ENCODE peak calls at places on chromosome 10, in four cellular contexts. L, D, N and S are unnamed samples.

GRCh38 chr10:74208081-74208480 is 57.1 kb downstream of the ADK start:
- DNase-seq in L (no peak), D (no peak), N (no peak), S (no peak)

GRCh38 chr10:114849674-114850073 is 28.1 kb downstream of the FHIP2A start:
- DNase-seq in L (no peak), D (no peak), N (no peak), S (no peak)

GRCh38 chr10:60473557-60473956 is 83.9 kb upstream of the ANK3 start:
- DNase-seq in L (no peak), D (peak), N (no peak), S (no peak)

GRCh38 chr10:29578457-29578856 is 56.3 kb downstream of the SVIL start:
- DNase-seq in L (no peak), D (no peak), N (no peak), S (no peak)

GRCh38 chr10:10794056-10794455 is 223.6 kb upstream of the CELF2 start:
- DNase-seq in L (no peak), D (no peak), N (no peak), S (no peak)

GRCh38 chr10:104072786-104073185 is 12.9 kb downstream of the COL17A1 start:
- DNase-seq in L (no peak), D (no peak), N (no peak), S (no peak)

GRCh38 chr10:62760401-62760800 is 44.1 kb upstream of the ADO start:
- DNase-seq in L (peak), D (no peak), N (no peak), S (no peak)

GRCh38 chr10:33286186-33286934 is 48.1 kb downstream of the NRP1 start:
- DNase-seq in L (no peak), D (no peak), N (no peak), S (peak)

GRCh38 chr10:73991846-73992245 is 6.1 kb upstream of the VCL start:
- DNase-seq in L (peak), D (no peak), N (peak), S (no peak)

GRCh38 chr10:58266826-58267712 is 625 bp downstream of the IPMK start:
- DNase-seq in L (peak), D (peak), N (no peak), S (peak)
- TF ChIP-seq POLR2A in L (no peak), D (no peak), N (no peak), S (peak)

GRCh38 chr10:72274730-72275350 is 1.1 kb downstream of the DDIT4 start:
- DNase-seq in L (peak), D (peak), N (peak), S (peak)

GRCh38 chr10:72274213-72274729 is 547 bp downstream of the DDIT4 start:
- DNase-seq in L (peak), D (no peak), N (no peak), S (no peak)

GRCh38 chr10:72270607-72271281 is 3.0 kb upstream of the DDIT4 start:
- DNase-seq in L (no peak), D (no peak), N (no peak), S (no peak)

GRCh38 chr10:72273410-72274212 is at the start of gene DDIT4:
- DNase-seq in L (peak), D (peak), N (peak), S (peak)

DNA sequence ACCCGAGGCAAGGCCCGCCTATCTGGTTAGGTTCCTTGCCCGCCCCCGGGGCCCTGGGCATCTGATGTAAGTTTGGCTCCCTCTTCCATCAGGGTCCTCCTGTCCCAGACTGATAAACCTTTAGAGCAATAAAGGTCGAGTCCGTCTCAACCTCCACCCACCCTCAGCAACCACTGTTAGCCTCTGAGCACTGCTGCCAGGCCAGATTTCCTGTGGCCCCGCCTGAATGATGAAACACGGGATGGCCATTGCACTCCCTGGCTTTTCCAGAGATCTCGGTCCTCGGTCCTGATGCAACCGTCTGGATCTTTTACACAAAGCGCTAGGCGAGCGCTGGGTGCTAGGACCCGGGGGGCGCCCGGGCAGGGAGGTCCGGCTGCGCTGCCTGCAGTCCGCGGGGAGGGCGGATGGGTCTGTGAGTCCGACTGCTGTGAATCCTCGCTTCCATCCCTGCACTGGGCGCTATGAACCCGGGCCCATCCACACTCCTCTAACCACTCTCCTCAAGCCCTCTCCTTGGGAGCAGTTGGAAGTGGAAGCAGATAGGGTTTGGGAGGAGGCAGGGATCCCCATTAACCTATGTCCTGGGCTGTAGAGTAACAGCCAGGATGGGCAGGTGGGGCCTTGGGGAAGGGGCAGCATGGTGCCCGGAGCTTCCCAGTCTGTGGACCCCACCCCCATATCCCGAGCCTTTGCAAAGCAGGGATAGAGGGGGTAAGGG is 875 bp upstream of the DDIT4 start:
- DNase-seq in L (peak), D (peak), N (peak), S (peak)
- TF ChIP-seq POLR2A in L (peak), D (peak), N (peak), S (no peak)

GRCh38 chr10:44962870-44963738 is 3.5 kb downstream of the RASSF4 start:
- DNase-seq in L (peak), D (no peak), N (no peak), S (peak)

GRCh38 chr10:44961931-44962750 is 2.5 kb downstream of the RASSF4 start:
- DNase-seq in L (no peak), D (no peak), N (no peak), S (no peak)

GRCh38 chr10:44965651-44966097 is 6.1 kb downstream of the RASSF4 start:
- DNase-seq in L (no peak), D (no peak), N (no peak), S (peak)

GRCh38 chr10:44965104-44965503 is 5.5 kb downstream of the RASSF4 start:
- DNase-seq in L (no peak), D (no peak), N (no peak), S (no peak)

DNA sequence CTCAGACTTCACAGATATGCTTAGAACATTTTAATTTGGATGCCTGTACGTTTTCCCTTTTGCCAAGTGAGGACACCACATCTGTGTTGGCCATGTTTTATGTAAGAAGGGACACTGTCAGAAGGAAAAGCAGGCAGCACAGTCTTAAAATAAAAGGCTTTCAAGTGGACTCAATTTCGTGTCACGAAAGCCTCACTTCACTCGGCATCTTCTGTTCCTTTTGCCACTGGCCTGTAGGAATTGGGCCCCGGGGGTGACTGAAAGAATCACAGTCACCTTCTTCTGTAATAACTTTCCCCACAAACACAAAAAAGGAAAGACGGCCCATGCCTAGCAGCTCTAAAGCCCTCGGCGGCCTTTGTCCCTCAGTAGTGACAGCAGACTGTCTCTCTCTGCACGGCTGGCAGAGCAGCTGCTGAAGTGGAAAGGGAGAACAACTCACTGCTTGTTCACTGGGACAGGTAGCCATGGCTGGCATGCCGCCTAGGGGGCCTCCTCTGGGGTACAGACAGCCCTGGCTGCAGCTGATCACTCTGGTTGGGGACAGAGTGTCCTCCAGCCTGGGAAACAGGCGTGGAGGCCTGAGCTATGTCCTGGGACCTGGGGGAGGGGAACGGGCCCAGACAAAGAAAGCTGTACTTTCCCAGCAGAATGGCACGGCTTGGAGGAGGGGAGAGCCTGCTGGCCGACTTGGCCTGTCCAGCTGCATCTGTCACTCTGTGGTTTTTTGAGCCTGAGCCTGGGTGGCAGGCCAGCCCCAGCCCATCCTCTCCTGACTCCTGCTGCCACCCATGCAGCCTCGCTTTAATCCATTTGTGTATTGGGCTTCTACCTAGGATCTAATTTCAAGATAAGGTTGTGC is 4.4 kb downstream of the RASSF4 start:
- DNase-seq in L (peak), D (no peak), N (no peak), S (peak)
- TF ChIP-seq POLR2A in L (no peak), D (no peak), N (peak), S (peak)

DNA sequence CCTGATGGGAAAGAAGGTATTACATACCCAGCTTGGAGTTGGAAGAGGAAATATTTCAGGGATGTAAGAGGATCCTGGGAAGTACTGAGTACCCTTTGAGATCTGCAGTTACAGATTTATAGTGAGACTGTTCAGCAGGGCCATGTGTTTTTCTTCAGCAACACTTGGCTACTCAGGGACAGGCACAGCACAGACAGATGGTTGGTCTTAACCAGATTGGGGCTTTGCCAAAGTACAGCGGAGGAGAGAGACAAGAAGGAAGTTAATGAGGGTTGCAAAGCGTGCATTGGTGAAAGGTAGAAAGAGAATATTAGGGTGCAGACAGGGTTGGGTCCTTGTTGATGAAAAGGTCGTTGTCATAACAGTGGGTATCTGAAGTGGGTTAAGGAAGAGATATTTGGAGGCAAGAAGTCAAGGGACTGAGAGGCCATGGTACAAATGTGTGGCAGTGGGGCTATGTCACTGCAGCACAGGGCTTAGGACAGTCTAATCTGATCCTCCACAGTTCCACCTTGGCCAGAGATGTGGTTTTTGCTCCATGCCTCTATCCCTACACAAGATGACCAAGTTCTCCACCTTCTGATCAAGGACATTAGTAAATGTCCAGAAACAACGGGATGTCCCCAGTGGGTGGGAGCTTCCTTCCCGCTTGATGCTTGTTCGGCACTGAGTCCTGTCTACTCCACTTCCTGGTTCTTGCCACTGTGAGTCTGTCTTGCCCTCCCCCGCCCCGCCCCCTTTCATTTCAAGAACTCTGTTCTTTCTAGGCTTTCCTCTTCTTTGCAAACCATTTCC is 18.9 kb upstream of the DNAJC1 start:
- DNase-seq in L (no peak), D (no peak), N (no peak), S (no peak)
- TF ChIP-seq POLR2A in L (no peak), D (no peak), N (no peak), S (no peak)

GRCh38 chr10:14781763-14782162 is 7.1 kb upstream of the FAM107B start:
- DNase-seq in L (no peak), D (no peak), N (no peak), S (no peak)

GRCh38 chr10:14779053-14779649 is 4.5 kb upstream of the FAM107B start:
- DNase-seq in L (no peak), D (peak), N (no peak), S (no peak)

GRCh38 chr10:14787938-14788337 is 13.2 kb upstream of the FAM107B start:
- DNase-seq in L (no peak), D (no peak), N (no peak), S (no peak)

GRCh38 chr10:14784459-14785055 is 9.9 kb upstream of the FAM107B start:
- DNase-seq in L (no peak), D (no peak), N (no peak), S (no peak)

DNA sequence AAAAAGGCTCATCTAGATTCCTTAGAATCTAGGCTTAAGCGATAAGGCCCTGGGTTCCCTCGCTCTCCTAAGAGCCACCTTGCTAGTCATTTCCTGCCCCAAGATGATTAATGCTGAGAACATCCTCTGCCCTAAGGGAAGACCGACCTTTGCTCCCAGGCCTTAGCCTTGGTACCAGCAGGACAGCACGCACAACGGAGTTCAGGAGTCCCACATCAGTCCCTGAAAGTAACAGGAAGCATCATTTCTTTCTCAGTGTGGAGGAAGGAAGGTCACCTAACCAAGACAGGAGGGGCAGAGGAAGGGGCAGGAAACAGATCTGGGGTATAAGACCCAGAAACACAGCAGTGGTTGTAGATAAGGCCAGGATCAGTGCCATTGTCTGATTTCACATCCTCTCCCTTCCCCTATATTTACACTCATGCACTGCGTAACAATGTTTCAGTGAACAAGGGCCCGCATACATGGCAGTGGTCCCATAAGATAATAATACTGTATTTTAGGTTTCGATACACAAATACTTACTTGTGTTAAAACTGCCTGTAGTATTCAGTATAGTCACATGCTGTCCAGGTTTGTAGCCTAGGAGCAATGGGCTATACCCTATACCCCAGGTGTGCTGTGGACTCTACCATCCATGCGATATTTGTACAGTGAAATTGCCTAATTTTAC is 8.1 kb upstream of the FAM107B start:
- DNase-seq in L (peak), D (peak), N (no peak), S (peak)
- TF ChIP-seq POLR2A in L (no peak), D (peak), N (no peak), S (no peak)

GRCh38 chr10:6165221-6165725 is 37.5 kb upstream of the PFKFB3 start:
- DNase-seq in L (no peak), D (no peak), N (no peak), S (no peak)

GRCh38 chr10:6161913-6162312 is 40.8 kb upstream of the PFKFB3 start:
- DNase-seq in L (no peak), D (no peak), N (no peak), S (no peak)

GRCh38 chr10:6164271-6165095 is 38.2 kb upstream of the PFKFB3 start:
- DNase-seq in L (no peak), D (no peak), N (no peak), S (no peak)

GRCh38 chr10:6162589-6163356 is 40.0 kb upstream of the PFKFB3 start:
- DNase-seq in L (no peak), D (peak), N (no peak), S (no peak)

GRCh38 chr10:6163364-6164270 is 39.1 kb upstream of the PFKFB3 start:
- DNase-seq in L (peak), D (peak), N (peak), S (peak)
- TF ChIP-seq POLR2A in L (peak), D (peak), N (peak), S (no peak)

GRCh38 chr10:77409697-77410471 is 227.7 kb downstream of the KCNMA1 start:
- DNase-seq in L (no peak), D (no peak), N (no peak), S (peak)
- TF ChIP-seq POLR2A in L (no peak), D (no peak), N (no peak), S (no peak)

GRCh38 chr10:22557321-22557720 is 157.1 kb downstream of the PIP4K2A start:
- DNase-seq in L (no peak), D (no peak), N (no peak), S (no peak)
- TF ChIP-seq POLR2A in L (no peak), D (no peak), N (no peak), S (no peak)